ENCODE peak calls at places on chromosomes 5 and 9, in seven cellular contexts. S is HTR-8/SVneo; R is sigmoid colon; T is GM12892; H is dorsolateral prefrontal cortex; Y is left ventricle myocardium superior; L is stimulated activated CD4-positive, alpha-beta T cell treated with anti-CD3 and anti-CD28 coated beads, Interleukin-4, amount 100 ng/mL, for 48 hours. K is an unnamed sample.

GRCh38 chr5:176611435-176611834 is 1.5 kb upstream of the GPRIN1 start:
- DNase-seq in L (no peak), H (no peak), R (no peak), S (peak), T (no peak), Y (peak), K (peak)

GRCh38 chr9:108854641-108855528 is 901 bp downstream of the ACTL7B start:
- DNase-seq in Y (peak), L (no peak), R (no peak), H (no peak), T (no peak), S (no peak), K (no peak)

GRCh38 chr9:26746357-26747072 is 146.1 kb downstream of the CAAP1 start:
- DNase-seq in T (peak), L (no peak), H (no peak), S (no peak), R (no peak), Y (no peak), K (peak)

GRCh38 chr9:14987858-14988257 is 77.6 kb upstream of the FREM1 start:
- DNase-seq in L (no peak), Y (no peak), R (no peak), H (no peak), S (no peak), T (no peak), K (no peak)

GRCh38 chr9:127035948-127036347 is 86.5 kb downstream of the ANGPTL2 start:
- DNase-seq in L (no peak), H (no peak), T (no peak), R (peak), Y (peak), S (no peak), K (no peak)

GRCh38 chr5:118533166-118533565 is 455.2 kb downstream of the DTWD2 start:
- DNase-seq in R (no peak), Y (no peak), L (no peak), H (no peak), S (no peak), T (no peak), K (no peak)

GRCh38 chr5:113052041-113052795 is 75.6 kb downstream of the DCP2 start:
- DNase-seq in S (no peak), R (no peak), Y (no peak), H (no peak), T (no peak), L (no peak), K (no peak)

GRCh38 chr5:5316333-5316732 is 106.1 kb upstream of the ICE1 start:
- DNase-seq in H (no peak), Y (no peak), L (no peak), R (no peak), S (peak), T (no peak), K (no peak)

GRCh38 chr5:139141841-139142240 is 56.3 kb downstream of the SIL1 start:
- DNase-seq in Y (peak), T (no peak), R (peak), L (no peak), S (no peak), H (no peak), K (no peak)

GRCh38 chr5:141637693-141638419 is 1.1 kb downstream of the RELL2 start:
- DNase-seq in S (peak), T (peak), H (no peak), Y (peak), R (peak), L (peak), K (peak)

GRCh38 chr5:181259283-181259682 is 1.7 kb downstream of the TRIM52 start:
- DNase-seq in R (no peak), T (no peak), Y (no peak), L (no peak), S (no peak), H (no peak), K (no peak)

GRCh38 chr5:172451771-172452197 is 2.5 kb downstream of the SH3PXD2B start:
- DNase-seq in Y (no peak), L (no peak), H (peak), S (peak), T (no peak), R (peak), K (peak)

GRCh38 chr5:42691413-42691861 is 65.2 kb upstream of the CCDC152 start:
- DNase-seq in S (no peak), L (no peak), R (no peak), H (peak), T (no peak), Y (peak), K (no peak)

GRCh38 chr5:73522989-73523388 is 24.7 kb downstream of the BTF3 start:
- DNase-seq in T (no peak), R (no peak), H (no peak), S (no peak), L (no peak), Y (no peak), K (no peak)

GRCh38 chr5:132104561-132104960 is 31.0 kb downstream of the CSF2 start:
- DNase-seq in T (no peak), H (no peak), S (no peak), R (no peak), L (no peak), Y (no peak), K (no peak)

GRCh38 chr5:143525176-143525575 is 121.7 kb upstream of the NR3C1 start:
- DNase-seq in S (no peak), H (no peak), L (no peak), R (no peak), T (no peak), Y (no peak), K (no peak)

GRCh38 chr5:37501152-37501551 is 122.0 kb downstream of the WDR70 start:
- DNase-seq in R (no peak), Y (no peak), L (no peak), S (no peak), H (no peak), T (no peak), K (no peak)

GRCh38 chr5:79401216-79401615 is 112.7 kb downstream of the HOMER1 start:
- DNase-seq in T (no peak), Y (no peak), R (no peak), S (no peak), L (no peak), H (no peak), K (peak)

K was measured in trophoblast cell.